ENCODE peak calls at places on chromosomes 1 and 21, in seven cellular contexts. I is stimulated activated CD4-positive, alpha-beta T cell treated with anti-CD3 and anti-CD28 coated beads, TNF-alpha, amount 100 ng/mL, for 1 hour; Z is NCI-H1694; S is GM23248; Q is left lung; R is iPS DF 19.7; C is AML-193. B is an unnamed sample.

GRCh38 chr21:41774467-41775151 is 7.8 kb upstream of the RIPK4 start:
- DNase-seq in I (no peak), Z (no peak), S (no peak), Q (no peak), R (no peak), C (no peak), B (no peak)

GRCh38 chr1:91564888-91565700 is 64.4 kb downstream of the CDC7 start:
- DNase-seq in I (no peak), Z (no peak), S (peak), Q (no peak), R (no peak), C (no peak), B (no peak)

GRCh38 chr1:1267488-1268283 is 6.0 kb downstream of the UBE2J2 start:
- DNase-seq in I (no peak), Z (no peak), S (no peak), Q (no peak), R (no peak), C (no peak), B (no peak)

GRCh38 chr21:41821756-41822431 is 55.0 kb upstream of the RIPK4 start:
- DNase-seq in I (no peak), Z (no peak), S (no peak), Q (no peak), R (no peak), C (no peak), B (no peak)

GRCh38 chr21:43865471-43866181 is 603 bp downstream of the AGPAT3 start:
- DNase-seq in I (no peak), Z (no peak), S (peak), Q (peak), R (no peak), C (no peak), B (peak)

GRCh38 chr1:226002667-226003501 is 3.7 kb upstream of the SDE2 start:
- DNase-seq in I (no peak), Z (peak), S (peak), Q (peak), R (peak), C (peak), B (peak)

GRCh38 chr1:8661185-8662110 is 156.0 kb downstream of the RERE start:
- DNase-seq in I (no peak), Z (no peak), S (peak), Q (no peak), R (no peak), C (no peak), B (peak)

GRCh38 chr1:34263411-34263810 is 86.7 kb downstream of the C1orf94 start:
- DNase-seq in I (no peak), Z (no peak), S (peak), Q (no peak), R (no peak), C (no peak), B (no peak)

GRCh38 chr21:44926364-44927101 is 5.8 kb upstream of the ITGB2 start:
- DNase-seq in I (no peak), Z (no peak), S (peak), Q (no peak), R (no peak), C (no peak), B (peak)

GRCh38 chr1:156639601-156640101 is 2.3 kb upstream of the BCAN start:
- DNase-seq in I (no peak), Z (no peak), S (no peak), Q (no peak), R (no peak), C (no peak), B (no peak)

GRCh38 chr1:199855580-199855979 is 171.9 kb upstream of the NR5A2 start:
- DNase-seq in I (no peak), Z (no peak), S (peak), Q (no peak), R (no peak), C (peak), B (no peak)

GRCh38 chr1:221097479-221098281 is 218.4 kb downstream of the HLX start:
- DNase-seq in I (no peak), Z (no peak), S (peak), Q (no peak), R (no peak), C (peak), B (no peak)

GRCh38 chr1:27145934-27146354 is 9.0 kb downstream of the SLC9A1 start:
- DNase-seq in I (no peak), Z (no peak), S (peak), Q (no peak), R (no peak), C (no peak), B (no peak)

GRCh38 chr1:62437273-62437945 is 560 bp downstream of the USP1 start:
- DNase-seq in I (peak), Z (no peak), S (peak), Q (no peak), R (no peak), C (no peak), B (no peak)

GRCh38 chr1:17120962-17121837 is 1.9 kb upstream of the PADI2 start:
- DNase-seq in I (no peak), Z (no peak), S (no peak), Q (no peak), R (no peak), C (no peak), B (no peak)

GRCh38 chr1:229287257-229287656 is 16.3 kb downstream of the RAB4A start:
- DNase-seq in I (no peak), Z (no peak), S (peak), Q (no peak), R (no peak), C (no peak), B (no peak)

GRCh38 chr1:181179980-181180964 is 91.8 kb downstream of the IER5 start:
- DNase-seq in I (no peak), Z (peak), S (peak), Q (no peak), R (peak), C (no peak), B (peak)

GRCh38 chr1:27392778-27393635 is 585 bp downstream of the GPR3 start:
- DNase-seq in I (no peak), Z (no peak), S (no peak), Q (no peak), R (no peak), C (no peak), B (no peak)

GRCh38 chr1:110292327-110292741 is 46.8 kb upstream of the RBM15 start:
- DNase-seq in I (no peak), Z (no peak), S (peak), Q (no peak), R (no peak), C (peak), B (no peak)

GRCh38 chr1:157105298-157105987 is 5.8 kb upstream of the ETV3L start:
- DNase-seq in I (no peak), Z (no peak), S (no peak), Q (no peak), R (no peak), C (no peak), B (no peak)

GRCh38 chr1:209825591-209826433 is 2.0 kb upstream of the UTP25 start:
- DNase-seq in I (no peak), Z (no peak), S (no peak), Q (no peak), R (no peak), C (no peak), B (no peak)

GRCh38 chr1:23625459-23625858 is 66.1 kb upstream of the RPL11 start:
- DNase-seq in I (no peak), Z (no peak), S (no peak), Q (no peak), R (no peak), C (no peak), B (no peak)

GRCh38 chr1:60132985-60133673 is 59.6 kb upstream of the C1orf87 start:
- DNase-seq in I (no peak), Z (no peak), S (peak), Q (no peak), R (no peak), C (no peak), B (no peak)

GRCh38 chr1:244603498-244603897 is 49.4 kb upstream of the DESI2 start:
- DNase-seq in I (no peak), Z (peak), S (peak), Q (no peak), R (no peak), C (peak), B (no peak)

GRCh38 chr1:44021581-44022321 is 9.5 kb downstream of the SLC6A9 start:
- DNase-seq in I (no peak), Z (no peak), S (no peak), Q (no peak), R (no peak), C (no peak), B (no peak)

GRCh38 chr1:220278991-220279390 is 6.7 kb upstream of the RAB3GAP2 start:
- DNase-seq in I (no peak), Z (no peak), S (no peak), Q (no peak), R (no peak), C (no peak), B (no peak)

GRCh38 chr21:14977814-14978213 is 87.0 kb downstream of the NRIP1 start:
- DNase-seq in I (no peak), Z (no peak), S (no peak), Q (no peak), R (no peak), C (no peak), B (no peak)

GRCh38 chr21:16571594-16571993 is 841.8 kb downstream of the USP25 start:
- DNase-seq in I (no peak), Z (no peak), S (peak), Q (no peak), R (no peak), C (no peak), B (no peak)

GRCh38 chr1:89812992-89813391 is 7.8 kb upstream of the LRRC8D start:
- DNase-seq in I (no peak), Z (no peak), S (peak), Q (no peak), R (no peak), C (peak), B (no peak)

GRCh38 chr1:67843335-67843734 is 10.1 kb upstream of the GNG12 start:
- DNase-seq in I (no peak), Z (no peak), S (no peak), Q (no peak), R (no peak), C (no peak), B (no peak)

GRCh38 chr1:112450773-112451172 is 54.8 kb downstream of the CTTNBP2NL start:
- DNase-seq in I (no peak), Z (no peak), S (no peak), Q (no peak), R (no peak), C (no peak), B (no peak)

GRCh38 chr1:53349968-53350852 is 22.3 kb upstream of the LRP8 start:
- DNase-seq in I (no peak), Z (no peak), S (no peak), Q (peak), R (no peak), C (no peak), B (no peak)

GRCh38 chr1:11525151-11525505 is 46.2 kb downstream of the DISP3 start:
- DNase-seq in I (no peak), Z (no peak), S (no peak), Q (no peak), R (no peak), C (no peak), B (no peak)

GRCh38 chr1:158017800-158018595 is 24.6 kb downstream of the KIRREL1 start:
- DNase-seq in I (no peak), Z (no peak), S (peak), Q (no peak), R (no peak), C (no peak), B (no peak)

GRCh38 chr21:37339527-37339889 is 27.1 kb upstream of the DYRK1A start:
- DNase-seq in I (no peak), Z (no peak), S (peak), Q (no peak), R (no peak), C (no peak), B (no peak)

GRCh38 chr1:14602131-14602530 is 3.6 kb downstream of the KAZN start:
- DNase-seq in I (no peak), Z (peak), S (peak), Q (no peak), R (no peak), C (no peak), B (peak)